ENCODE peak calls at places on chromosome 5, in six cellular contexts. One of them, this sample, is unnamed.

GRCh38 chr5:95620030-95620869 is at the start of gene GPR150:
- DNase-seq in cardiac fibroblast: peak
- DNase-seq in brain microvascular endothelial cell: peak
- DNase-seq in fibroblast of the aortic adventitia: no peak
- DNase-seq in kidney: peak
- DNase-seq in AG10803: peak
- DNase-seq in this sample: peak

GRCh38 chr5:168798065-168799023 is 219.2 kb upstream of the PANK3 start:
- DNase-seq in brain microvascular endothelial cell: no peak
- DNase-seq in kidney: no peak
- DNase-seq in AG10803: no peak
- DNase-seq in cardiac fibroblast: no peak
- DNase-seq in fibroblast of the aortic adventitia: no peak
- DNase-seq in this sample: no peak

GRCh38 chr5:33769968-33770367 is 121.8 kb downstream of the ADAMTS12 start:
- DNase-seq in fibroblast of the aortic adventitia: no peak
- DNase-seq in kidney: no peak
- DNase-seq in AG10803: no peak
- DNase-seq in brain microvascular endothelial cell: no peak
- DNase-seq in cardiac fibroblast: no peak
- DNase-seq in this sample: no peak

GRCh38 chr5:161421067-161421466 is 125.5 kb downstream of the GABRB2 start:
- DNase-seq in fibroblast of the aortic adventitia: no peak
- DNase-seq in kidney: no peak
- DNase-seq in AG10803: no peak
- DNase-seq in brain microvascular endothelial cell: no peak
- DNase-seq in cardiac fibroblast: no peak
- DNase-seq in this sample: no peak

GRCh38 chr5:127804886-127805426 is 101.8 kb downstream of the CCDC192 start:
- DNase-seq in brain microvascular endothelial cell: no peak
- DNase-seq in kidney: no peak
- DNase-seq in cardiac fibroblast: no peak
- DNase-seq in fibroblast of the aortic adventitia: no peak
- DNase-seq in AG10803: peak
- DNase-seq in this sample: no peak

GRCh38 chr5:34586117-34586885 is 69.8 kb upstream of the RAI14 start:
- DNase-seq in fibroblast of the aortic adventitia: peak
- DNase-seq in brain microvascular endothelial cell: peak
- DNase-seq in cardiac fibroblast: peak
- DNase-seq in AG10803: peak
- DNase-seq in kidney: no peak
- DNase-seq in this sample: peak

GRCh38 chr5:123672067-123672466 is 160.1 kb downstream of the CSNK1G3 start:
- DNase-seq in AG10803: no peak
- DNase-seq in brain microvascular endothelial cell: no peak
- DNase-seq in kidney: no peak
- DNase-seq in cardiac fibroblast: no peak
- DNase-seq in fibroblast of the aortic adventitia: no peak
- DNase-seq in this sample: no peak

GRCh38 chr5:129400395-129400983 is 59.6 kb upstream of the ADAMTS19 start:
- DNase-seq in brain microvascular endothelial cell: no peak
- DNase-seq in fibroblast of the aortic adventitia: peak
- DNase-seq in AG10803: no peak
- DNase-seq in kidney: no peak
- DNase-seq in cardiac fibroblast: peak
- DNase-seq in this sample: peak

GRCh38 chr5:82676663-82677062 is 398.5 kb upstream of the RPS23 start:
- DNase-seq in fibroblast of the aortic adventitia: no peak
- DNase-seq in brain microvascular endothelial cell: no peak
- DNase-seq in kidney: no peak
- DNase-seq in AG10803: no peak
- DNase-seq in cardiac fibroblast: no peak
- DNase-seq in this sample: no peak

GRCh38 chr5:54663876-54664275 is 146.3 kb downstream of the SNX18 start:
- DNase-seq in cardiac fibroblast: peak
- DNase-seq in kidney: no peak
- DNase-seq in brain microvascular endothelial cell: peak
- DNase-seq in AG10803: peak
- DNase-seq in fibroblast of the aortic adventitia: peak
- DNase-seq in this sample: peak

GRCh38 chr5:172417983-172418630 is 36.2 kb downstream of the SH3PXD2B start:
- DNase-seq in kidney: peak
- DNase-seq in fibroblast of the aortic adventitia: peak
- DNase-seq in brain microvascular endothelial cell: peak
- DNase-seq in AG10803: peak
- DNase-seq in cardiac fibroblast: peak
- DNase-seq in this sample: peak

GRCh38 chr5:61965074-61965473 is 340.9 kb upstream of the KIF2A start:
- DNase-seq in brain microvascular endothelial cell: no peak
- DNase-seq in kidney: no peak
- DNase-seq in AG10803: peak
- DNase-seq in cardiac fibroblast: no peak
- DNase-seq in fibroblast of the aortic adventitia: peak
- DNase-seq in this sample: peak

GRCh38 chr5:5795074-5795779 is 372.8 kb downstream of the ICE1 start:
- DNase-seq in fibroblast of the aortic adventitia: no peak
- DNase-seq in kidney: no peak
- DNase-seq in AG10803: no peak
- DNase-seq in brain microvascular endothelial cell: no peak
- DNase-seq in cardiac fibroblast: no peak
- DNase-seq in this sample: no peak

GRCh38 chr5:157361865-157362465 is 96.0 kb downstream of the CYFIP2 start:
- DNase-seq in AG10803: peak
- DNase-seq in cardiac fibroblast: peak
- DNase-seq in kidney: no peak
- DNase-seq in brain microvascular endothelial cell: peak
- DNase-seq in fibroblast of the aortic adventitia: peak
- DNase-seq in this sample: no peak

GRCh38 chr5:108556414-108556813 is 174.5 kb upstream of the FBXL17 start:
- DNase-seq in kidney: no peak
- DNase-seq in cardiac fibroblast: no peak
- DNase-seq in fibroblast of the aortic adventitia: no peak
- DNase-seq in brain microvascular endothelial cell: no peak
- DNase-seq in AG10803: no peak
- DNase-seq in this sample: no peak
- H3K4me3 ChIP-seq in kidney: no peak
- H3K4me3 ChIP-seq in cardiac fibroblast: no peak
- H3K4me3 ChIP-seq in fibroblast of the aortic adventitia: no peak
- H3K4me3 ChIP-seq in brain microvascular endothelial cell: no peak
- H3K4me3 ChIP-seq in AG10803: no peak
- H3K4me3 ChIP-seq in this sample: no peak

GRCh38 chr5:174533127-174533453 is 191.3 kb upstream of the MSX2 start:
- DNase-seq in fibroblast of the aortic adventitia: no peak
- DNase-seq in kidney: no peak
- DNase-seq in brain microvascular endothelial cell: peak
- DNase-seq in cardiac fibroblast: no peak
- DNase-seq in AG10803: no peak
- DNase-seq in this sample: peak
- H3K4me3 ChIP-seq in fibroblast of the aortic adventitia: no peak
- H3K4me3 ChIP-seq in kidney: no peak
- H3K4me3 ChIP-seq in brain microvascular endothelial cell: no peak
- H3K4me3 ChIP-seq in cardiac fibroblast: no peak
- H3K4me3 ChIP-seq in AG10803: no peak
- H3K4me3 ChIP-seq in this sample: peak

GRCh38 chr5:58455966-58456365 is 3.9 kb downstream of the PLK2 start:
- DNase-seq in kidney: no peak
- DNase-seq in brain microvascular endothelial cell: no peak
- DNase-seq in AG10803: no peak
- DNase-seq in fibroblast of the aortic adventitia: peak
- DNase-seq in cardiac fibroblast: peak
- DNase-seq in this sample: no peak

GRCh38 chr5:58456486-58456885 is 3.4 kb downstream of the PLK2 start:
- DNase-seq in brain microvascular endothelial cell: no peak
- DNase-seq in AG10803: no peak
- DNase-seq in kidney: no peak
- DNase-seq in fibroblast of the aortic adventitia: no peak
- DNase-seq in cardiac fibroblast: peak
- DNase-seq in this sample: no peak

GRCh38 chr5:58455495-58455894 is 4.4 kb downstream of the PLK2 start:
- DNase-seq in cardiac fibroblast: peak
- DNase-seq in fibroblast of the aortic adventitia: peak
- DNase-seq in kidney: no peak
- DNase-seq in brain microvascular endothelial cell: no peak
- DNase-seq in AG10803: no peak
- DNase-seq in this sample: no peak

GRCh38 chr5:58454025-58454424 is 5.9 kb downstream of the PLK2 start:
- DNase-seq in kidney: no peak
- DNase-seq in cardiac fibroblast: no peak
- DNase-seq in fibroblast of the aortic adventitia: no peak
- DNase-seq in brain microvascular endothelial cell: no peak
- DNase-seq in AG10803: no peak
- DNase-seq in this sample: no peak

DNA sequence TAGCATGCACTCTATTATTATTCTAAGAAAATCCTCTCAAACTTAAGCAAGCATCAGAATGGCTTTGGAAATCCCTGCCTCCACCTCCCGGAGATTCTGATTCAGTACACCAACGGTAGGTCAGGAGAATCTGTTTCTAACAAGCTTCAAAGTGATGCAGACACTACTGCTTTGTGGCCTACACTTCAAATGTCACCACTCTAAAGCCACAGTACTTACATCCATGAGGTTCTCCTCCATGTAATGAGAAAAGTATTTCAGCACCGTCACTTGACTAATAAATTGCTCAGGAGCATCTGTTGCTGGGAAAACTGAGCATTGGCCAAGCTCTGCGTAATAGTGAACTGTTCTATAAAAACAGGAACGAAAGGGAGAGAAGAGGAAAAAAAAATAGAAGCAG is 4.8 kb downstream of the PLK2 start:
- DNase-seq in AG10803: peak
- DNase-seq in kidney: no peak
- DNase-seq in brain microvascular endothelial cell: no peak
- DNase-seq in cardiac fibroblast: peak
- DNase-seq in fibroblast of the aortic adventitia: peak
- DNase-seq in this sample: no peak
- H3K4me3 ChIP-seq in AG10803: peak
- H3K4me3 ChIP-seq in kidney: no peak
- H3K4me3 ChIP-seq in brain microvascular endothelial cell: peak
- H3K4me3 ChIP-seq in cardiac fibroblast: peak
- H3K4me3 ChIP-seq in fibroblast of the aortic adventitia: peak
- H3K4me3 ChIP-seq in this sample: no peak

GRCh38 chr5:139710370-139711066 is 62.4 kb downstream of the CXXC5 start:
- DNase-seq in AG10803: peak
- DNase-seq in cardiac fibroblast: peak
- DNase-seq in kidney: peak
- DNase-seq in brain microvascular endothelial cell: peak
- DNase-seq in fibroblast of the aortic adventitia: peak
- DNase-seq in this sample: peak

GRCh38 chr5:139711067-139711851 is 63.1 kb downstream of the CXXC5 start:
- DNase-seq in fibroblast of the aortic adventitia: peak
- DNase-seq in cardiac fibroblast: peak
- DNase-seq in brain microvascular endothelial cell: no peak
- DNase-seq in kidney: no peak
- DNase-seq in AG10803: peak
- DNase-seq in this sample: peak

GRCh38 chr5:139708434-139708849 is 60.3 kb downstream of the CXXC5 start:
- DNase-seq in cardiac fibroblast: no peak
- DNase-seq in kidney: no peak
- DNase-seq in brain microvascular endothelial cell: no peak
- DNase-seq in fibroblast of the aortic adventitia: no peak
- DNase-seq in AG10803: no peak
- DNase-seq in this sample: no peak

GRCh38 chr5:139708877-139709586 is 60.9 kb downstream of the CXXC5 start:
- DNase-seq in AG10803: peak
- DNase-seq in kidney: peak
- DNase-seq in brain microvascular endothelial cell: peak
- DNase-seq in fibroblast of the aortic adventitia: peak
- DNase-seq in cardiac fibroblast: peak
- DNase-seq in this sample: peak

GRCh38 chr5:139709587-139710369 is 61.6 kb downstream of the CXXC5 start:
- DNase-seq in brain microvascular endothelial cell: peak
- DNase-seq in fibroblast of the aortic adventitia: no peak
- DNase-seq in kidney: peak
- DNase-seq in cardiac fibroblast: no peak
- DNase-seq in AG10803: no peak
- DNase-seq in this sample: no peak
- H3K4me3 ChIP-seq in brain microvascular endothelial cell: peak
- H3K4me3 ChIP-seq in fibroblast of the aortic adventitia: no peak
- H3K4me3 ChIP-seq in kidney: peak
- H3K4me3 ChIP-seq in cardiac fibroblast: no peak
- H3K4me3 ChIP-seq in AG10803: no peak
- H3K4me3 ChIP-seq in this sample: peak

GRCh38 chr5:1594336-1595106 is 70.8 kb upstream of the LPCAT1 start:
- DNase-seq in kidney: peak
- DNase-seq in brain microvascular endothelial cell: no peak
- DNase-seq in AG10803: peak
- DNase-seq in fibroblast of the aortic adventitia: peak
- DNase-seq in cardiac fibroblast: peak
- DNase-seq in this sample: no peak
- H3K4me3 ChIP-seq in kidney: peak
- H3K4me3 ChIP-seq in brain microvascular endothelial cell: no peak
- H3K4me3 ChIP-seq in AG10803: peak
- H3K4me3 ChIP-seq in fibroblast of the aortic adventitia: peak
- H3K4me3 ChIP-seq in cardiac fibroblast: peak
- H3K4me3 ChIP-seq in this sample: peak

GRCh38 chr5:81675420-81675819 is 75.5 kb downstream of the SSBP2 start:
- DNase-seq in brain microvascular endothelial cell: no peak
- DNase-seq in kidney: no peak
- DNase-seq in AG10803: no peak
- DNase-seq in cardiac fibroblast: no peak
- DNase-seq in fibroblast of the aortic adventitia: no peak
- DNase-seq in this sample: no peak
- H3K4me3 ChIP-seq in brain microvascular endothelial cell: no peak
- H3K4me3 ChIP-seq in kidney: no peak
- H3K4me3 ChIP-seq in AG10803: no peak
- H3K4me3 ChIP-seq in cardiac fibroblast: no peak
- H3K4me3 ChIP-seq in fibroblast of the aortic adventitia: no peak
- H3K4me3 ChIP-seq in this sample: no peak

DNA sequence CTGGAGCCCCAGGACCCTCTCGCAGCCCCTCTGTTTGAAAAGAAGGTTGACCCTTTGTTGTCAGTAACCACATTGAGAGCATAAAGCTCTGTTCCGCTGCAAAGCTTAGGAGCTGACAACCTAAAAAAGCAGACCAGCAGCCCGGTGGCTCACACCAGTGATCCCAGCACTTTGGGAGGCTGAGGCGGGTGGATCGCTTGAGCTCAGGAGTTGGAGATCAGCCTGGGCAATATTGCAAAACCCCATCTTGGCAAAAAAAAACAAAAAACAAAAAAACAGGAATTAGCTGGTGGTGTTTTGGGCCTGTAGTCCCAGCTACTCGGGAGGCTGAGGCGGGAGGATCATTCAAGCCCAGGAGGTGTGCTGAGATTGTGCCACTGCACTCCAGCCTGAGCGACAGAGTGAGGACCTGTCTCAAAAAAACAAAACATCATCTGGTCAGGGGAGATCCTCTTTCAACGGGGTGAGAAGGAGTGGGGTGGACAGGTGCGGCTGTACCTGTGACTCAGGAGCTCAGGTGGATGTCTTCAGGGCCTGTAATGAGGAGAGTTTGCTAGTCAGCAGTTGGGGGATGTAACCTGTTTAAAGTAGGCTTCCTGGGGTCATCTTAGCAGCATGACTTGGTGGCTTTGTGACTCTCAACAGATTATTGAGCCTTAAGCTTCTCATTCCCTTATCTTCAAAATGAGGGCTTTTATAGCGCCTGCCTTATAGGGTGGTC is 694 bp upstream of the REEP2 start:
- DNase-seq in AG10803: peak
- DNase-seq in kidney: no peak
- DNase-seq in brain microvascular endothelial cell: no peak
- DNase-seq in fibroblast of the aortic adventitia: no peak
- DNase-seq in cardiac fibroblast: no peak
- DNase-seq in this sample: no peak
- H3K4me3 ChIP-seq in AG10803: peak
- H3K4me3 ChIP-seq in kidney: peak
- H3K4me3 ChIP-seq in brain microvascular endothelial cell: peak
- H3K4me3 ChIP-seq in fibroblast of the aortic adventitia: peak
- H3K4me3 ChIP-seq in cardiac fibroblast: peak
- H3K4me3 ChIP-seq in this sample: peak